ENCODE peak calls at places on chromosomes 5 and 9, in ten cellular contexts. One of them, this sample, is unnamed.

GRCh38 chr5:81850494-81850893 is 99.6 kb upstream of the SSBP2 start:
- DNase-seq in tibial nerve: no peak
- DNase-seq in lower leg skin: no peak
- DNase-seq in HepG2: no peak
- DNase-seq in GM12878: no peak
- DNase-seq in IMR-90: peak
- DNase-seq in HCT116: no peak
- DNase-seq in A549: no peak
- DNase-seq in heart left ventricle: peak
- DNase-seq in H1: no peak
- DNase-seq in this sample: no peak

GRCh38 chr5:80318212-80318611 is 1.6 kb upstream of the SPZ1 start:
- DNase-seq in heart left ventricle: no peak
- DNase-seq in H1: no peak
- DNase-seq in GM12878: no peak
- DNase-seq in HCT116: no peak
- DNase-seq in IMR-90: peak
- DNase-seq in A549: no peak
- DNase-seq in lower leg skin: no peak
- DNase-seq in HepG2: no peak
- DNase-seq in tibial nerve: no peak
- DNase-seq in this sample: no peak

GRCh38 chr5:138454121-138454520 is 11.2 kb upstream of the EGR1 start:
- DNase-seq in H1: no peak
- DNase-seq in A549: no peak
- DNase-seq in heart left ventricle: no peak
- DNase-seq in IMR-90: no peak
- DNase-seq in tibial nerve: no peak
- DNase-seq in lower leg skin: no peak
- DNase-seq in HCT116: no peak
- DNase-seq in GM12878: no peak
- DNase-seq in HepG2: no peak
- DNase-seq in this sample: no peak

GRCh38 chr5:55226027-55226933 is 835 bp downstream of the MCIDAS start:
- DNase-seq in tibial nerve: no peak
- DNase-seq in HepG2: peak
- DNase-seq in H1: peak
- DNase-seq in lower leg skin: no peak
- DNase-seq in IMR-90: peak
- DNase-seq in heart left ventricle: peak
- DNase-seq in GM12878: no peak
- DNase-seq in HCT116: peak
- DNase-seq in A549: peak
- DNase-seq in this sample: peak

GRCh38 chr9:92664394-92665152 is 5.4 kb downstream of the IPPK start:
- DNase-seq in A549: no peak
- DNase-seq in HCT116: no peak
- DNase-seq in tibial nerve: no peak
- DNase-seq in HepG2: no peak
- DNase-seq in IMR-90: peak
- DNase-seq in H1: no peak
- DNase-seq in lower leg skin: no peak
- DNase-seq in GM12878: no peak
- DNase-seq in heart left ventricle: no peak
- DNase-seq in this sample: no peak

GRCh38 chr5:157025093-157025698 is 33.7 kb downstream of the HAVCR1 start:
- DNase-seq in lower leg skin: no peak
- DNase-seq in HepG2: no peak
- DNase-seq in GM12878: peak
- DNase-seq in IMR-90: no peak
- DNase-seq in heart left ventricle: no peak
- DNase-seq in tibial nerve: no peak
- DNase-seq in HCT116: no peak
- DNase-seq in H1: no peak
- DNase-seq in A549: no peak
- DNase-seq in this sample: no peak

GRCh38 chr9:126638571-126639132 is 24.9 kb downstream of the LMX1B start:
- DNase-seq in A549: no peak
- DNase-seq in HCT116: no peak
- DNase-seq in GM12878: no peak
- DNase-seq in lower leg skin: no peak
- DNase-seq in HepG2: no peak
- DNase-seq in tibial nerve: no peak
- DNase-seq in IMR-90: no peak
- DNase-seq in H1: no peak
- DNase-seq in heart left ventricle: no peak
- DNase-seq in this sample: no peak

GRCh38 chr5:142697846-142698245 is 12.0 kb upstream of the FGF1 start:
- DNase-seq in H1: no peak
- DNase-seq in GM12878: no peak
- DNase-seq in lower leg skin: no peak
- DNase-seq in tibial nerve: no peak
- DNase-seq in A549: no peak
- DNase-seq in HCT116: no peak
- DNase-seq in IMR-90: peak
- DNase-seq in heart left ventricle: peak
- DNase-seq in HepG2: no peak
- DNase-seq in this sample: no peak

GRCh38 chr5:121430538-121430937 is 421.1 kb upstream of the FTMT start:
- DNase-seq in H1: no peak
- DNase-seq in lower leg skin: no peak
- DNase-seq in IMR-90: no peak
- DNase-seq in HepG2: no peak
- DNase-seq in A549: no peak
- DNase-seq in HCT116: no peak
- DNase-seq in heart left ventricle: no peak
- DNase-seq in tibial nerve: no peak
- DNase-seq in GM12878: no peak
- DNase-seq in this sample: no peak

GRCh38 chr5:138109463-138110265 is 25.8 kb downstream of the WNT8A start:
- DNase-seq in heart left ventricle: no peak
- DNase-seq in lower leg skin: no peak
- DNase-seq in tibial nerve: no peak
- DNase-seq in GM12878: no peak
- DNase-seq in HepG2: no peak
- DNase-seq in IMR-90: peak
- DNase-seq in A549: no peak
- DNase-seq in HCT116: no peak
- DNase-seq in H1: no peak
- DNase-seq in this sample: no peak

GRCh38 chr9:134765785-134766184 is 114.8 kb upstream of the FCN2 start:
- DNase-seq in H1: no peak
- DNase-seq in heart left ventricle: no peak
- DNase-seq in HCT116: no peak
- DNase-seq in A549: no peak
- DNase-seq in lower leg skin: no peak
- DNase-seq in HepG2: no peak
- DNase-seq in tibial nerve: no peak
- DNase-seq in GM12878: no peak
- DNase-seq in IMR-90: no peak
- DNase-seq in this sample: no peak

GRCh38 chr9:114096041-114096511 is 3.0 kb downstream of the KIF12 start:
- DNase-seq in H1: no peak
- DNase-seq in tibial nerve: no peak
- DNase-seq in HCT116: no peak
- DNase-seq in lower leg skin: no peak
- DNase-seq in IMR-90: no peak
- DNase-seq in GM12878: no peak
- DNase-seq in heart left ventricle: no peak
- DNase-seq in A549: no peak
- DNase-seq in HepG2: no peak
- DNase-seq in this sample: no peak

GRCh38 chr9:133715866-133716563 is 22.1 kb downstream of the SARDH start:
- DNase-seq in IMR-90: peak
- DNase-seq in heart left ventricle: no peak
- DNase-seq in A549: no peak
- DNase-seq in lower leg skin: no peak
- DNase-seq in H1: no peak
- DNase-seq in HCT116: no peak
- DNase-seq in tibial nerve: no peak
- DNase-seq in HepG2: peak
- DNase-seq in GM12878: no peak
- DNase-seq in this sample: no peak

GRCh38 chr5:149113669-149114068 is 27.6 kb upstream of the ABLIM3 start:
- DNase-seq in H1: no peak
- DNase-seq in GM12878: no peak
- DNase-seq in HepG2: no peak
- DNase-seq in HCT116: no peak
- DNase-seq in A549: no peak
- DNase-seq in heart left ventricle: no peak
- DNase-seq in IMR-90: peak
- DNase-seq in lower leg skin: no peak
- DNase-seq in tibial nerve: no peak
- DNase-seq in this sample: no peak

GRCh38 chr5:172769598-172770373 is 1.2 kb downstream of the DUSP1 start:
- DNase-seq in IMR-90: peak
- DNase-seq in heart left ventricle: no peak
- DNase-seq in HepG2: no peak
- DNase-seq in tibial nerve: no peak
- DNase-seq in H1: no peak
- DNase-seq in HCT116: no peak
- DNase-seq in lower leg skin: no peak
- DNase-seq in GM12878: no peak
- DNase-seq in A549: peak
- DNase-seq in this sample: no peak

GRCh38 chr9:14993061-14993800 is 83.0 kb upstream of the FREM1 start:
- DNase-seq in HepG2: no peak
- DNase-seq in lower leg skin: peak
- DNase-seq in HCT116: no peak
- DNase-seq in A549: peak
- DNase-seq in tibial nerve: peak
- DNase-seq in H1: peak
- DNase-seq in heart left ventricle: peak
- DNase-seq in GM12878: no peak
- DNase-seq in IMR-90: peak
- DNase-seq in this sample: no peak
- TF ChIP-seq POLR2A in HepG2: no peak
- TF ChIP-seq POLR2A in lower leg skin: no peak
- TF ChIP-seq POLR2A in HCT116: no peak
- TF ChIP-seq POLR2A in A549: no peak
- TF ChIP-seq POLR2A in tibial nerve: no peak
- TF ChIP-seq POLR2A in H1: peak
- TF ChIP-seq POLR2A in heart left ventricle: no peak
- TF ChIP-seq POLR2A in GM12878: no peak
- TF ChIP-seq POLR2A in IMR-90: no peak
- TF ChIP-seq POLR2A in this sample: no peak

DNA sequence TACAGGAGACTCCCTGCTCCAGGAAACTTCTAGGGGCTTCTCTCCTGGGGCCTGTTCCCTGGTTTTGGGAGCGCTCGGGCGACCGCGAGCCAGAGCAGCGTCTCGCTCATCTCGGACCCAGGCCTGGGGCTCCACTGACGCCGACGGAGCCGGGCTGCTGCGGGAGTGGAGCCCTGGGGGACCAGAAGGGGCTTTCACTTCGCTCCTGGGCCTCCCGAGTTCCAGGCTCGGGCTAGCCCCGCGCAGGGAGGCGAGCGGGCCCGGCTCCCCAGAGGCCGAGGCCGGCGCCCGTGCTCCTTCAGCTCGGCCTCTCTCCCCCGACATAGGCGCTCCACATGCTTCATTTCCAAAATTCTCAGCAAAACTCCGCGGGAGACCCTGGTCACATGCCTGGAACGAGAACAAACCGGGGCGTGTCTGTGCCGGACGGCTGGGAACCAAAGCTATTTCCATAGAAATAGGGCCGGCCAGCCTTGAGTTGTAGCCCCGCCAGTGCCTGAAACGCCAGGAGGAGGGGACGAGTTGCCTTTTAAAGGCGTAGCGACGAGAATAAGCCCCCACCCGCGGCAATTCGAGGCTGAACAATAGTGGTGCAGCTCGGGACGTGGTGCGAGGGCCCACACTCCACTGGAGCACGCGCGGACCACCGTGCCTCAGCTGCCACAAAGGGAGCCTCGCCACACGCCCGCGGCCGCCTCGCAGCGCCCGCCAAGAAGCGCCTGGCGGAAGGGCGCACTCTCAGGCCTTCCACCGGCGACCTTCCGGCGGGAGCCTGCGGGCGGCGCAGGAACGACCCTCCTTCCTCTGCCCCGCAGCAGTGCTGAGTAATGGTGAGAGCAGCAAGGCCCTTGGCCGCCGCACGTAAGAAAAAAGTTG is 1.1 kb upstream of the G3BP1 start:
- DNase-seq in HepG2: no peak
- DNase-seq in GM12878: no peak
- DNase-seq in H1: peak
- DNase-seq in HCT116: no peak
- DNase-seq in lower leg skin: peak
- DNase-seq in tibial nerve: peak
- DNase-seq in A549: peak
- DNase-seq in IMR-90: peak
- DNase-seq in heart left ventricle: peak
- DNase-seq in this sample: peak
- TF ChIP-seq POLR2A in HepG2: no peak
- TF ChIP-seq POLR2A in GM12878: peak
- TF ChIP-seq POLR2A in H1: peak
- TF ChIP-seq POLR2A in HCT116: no peak
- TF ChIP-seq POLR2A in lower leg skin: no peak
- TF ChIP-seq POLR2A in tibial nerve: no peak
- TF ChIP-seq POLR2A in A549: peak
- TF ChIP-seq POLR2A in IMR-90: peak
- TF ChIP-seq POLR2A in heart left ventricle: no peak
- TF ChIP-seq POLR2A in this sample: peak

DNA sequence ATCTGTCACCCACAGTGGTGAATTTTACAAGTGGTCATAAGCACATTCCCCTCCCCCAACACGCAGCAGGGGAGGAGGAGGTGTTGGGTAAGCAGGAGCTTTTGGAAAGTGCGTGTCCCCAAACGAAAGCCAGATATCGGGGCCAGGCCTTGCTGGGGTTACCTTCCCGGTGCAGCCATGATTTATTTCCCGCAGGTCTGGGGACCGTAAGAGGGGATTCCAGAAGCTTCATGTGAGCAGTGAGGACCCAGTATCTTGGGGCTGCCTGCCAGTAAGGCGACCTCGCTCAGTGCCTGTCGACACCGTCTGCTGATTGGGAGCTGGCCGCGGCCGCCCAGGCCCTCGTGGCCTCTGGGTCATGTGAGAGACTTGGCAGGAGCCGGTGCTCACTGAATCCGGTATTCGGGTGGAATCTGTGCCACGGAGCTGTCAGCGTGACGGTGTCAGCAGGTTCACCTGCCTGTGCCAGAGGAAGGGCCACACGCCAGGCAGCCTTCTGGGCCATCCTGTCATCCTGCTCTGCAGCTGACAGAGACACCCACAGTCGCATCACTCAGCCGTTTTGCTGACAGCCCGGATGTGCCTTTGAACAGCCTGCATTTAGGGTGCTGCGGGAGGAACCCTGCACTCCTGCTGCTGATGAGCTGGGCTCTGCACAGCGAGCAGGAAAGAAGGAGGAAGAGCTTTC is 37.3 kb downstream of the SEC61B start:
- DNase-seq in HepG2: no peak
- DNase-seq in HCT116: no peak
- DNase-seq in IMR-90: no peak
- DNase-seq in lower leg skin: peak
- DNase-seq in heart left ventricle: peak
- DNase-seq in GM12878: no peak
- DNase-seq in tibial nerve: peak
- DNase-seq in A549: no peak
- DNase-seq in H1: no peak
- DNase-seq in this sample: no peak
- TF ChIP-seq POLR2A in HepG2: no peak
- TF ChIP-seq POLR2A in HCT116: no peak
- TF ChIP-seq POLR2A in IMR-90: no peak
- TF ChIP-seq POLR2A in lower leg skin: no peak
- TF ChIP-seq POLR2A in heart left ventricle: peak
- TF ChIP-seq POLR2A in GM12878: peak
- TF ChIP-seq POLR2A in tibial nerve: peak
- TF ChIP-seq POLR2A in A549: no peak
- TF ChIP-seq POLR2A in H1: no peak
- TF ChIP-seq POLR2A in this sample: no peak

GRCh38 chr9:7387844-7388243 is 411.7 kb downstream of the DMAC1 start:
- DNase-seq in HepG2: no peak
- DNase-seq in HCT116: no peak
- DNase-seq in H1: no peak
- DNase-seq in lower leg skin: no peak
- DNase-seq in heart left ventricle: no peak
- DNase-seq in IMR-90: no peak
- DNase-seq in A549: no peak
- DNase-seq in GM12878: no peak
- DNase-seq in tibial nerve: no peak
- DNase-seq in this sample: no peak
- TF ChIP-seq POLR2A in HepG2: no peak
- TF ChIP-seq POLR2A in HCT116: no peak
- TF ChIP-seq POLR2A in H1: no peak
- TF ChIP-seq POLR2A in lower leg skin: no peak
- TF ChIP-seq POLR2A in heart left ventricle: no peak
- TF ChIP-seq POLR2A in IMR-90: no peak
- TF ChIP-seq POLR2A in A549: no peak
- TF ChIP-seq POLR2A in GM12878: no peak
- TF ChIP-seq POLR2A in tibial nerve: no peak
- TF ChIP-seq POLR2A in this sample: no peak

This sample was measured in GM12891.